ENCODE peak calls at places on chromosomes 1 and 21, in five cellular contexts. I is astrocyte, S is GM13977, W is AG04449, R is ovary. B is an unnamed sample.

GRCh38 chr1:149979972-149980548 is 30.5 kb downstream of the OTUD7B start:
- DNase-seq in W (no peak), R (no peak), I (no peak), S (peak), B (no peak)

GRCh38 chr1:240562779-240563178 is 49.2 kb downstream of the GREM2 start:
- DNase-seq in R (no peak), I (no peak), W (no peak), S (no peak), B (no peak)

GRCh38 chr1:32666866-32667566 is 16.0 kb downstream of the RBBP4 start:
- DNase-seq in W (no peak), S (no peak), R (no peak), I (peak), B (no peak)

GRCh38 chr1:90314533-90314932 is 319.6 kb downstream of the ZNF326 start:
- DNase-seq in R (no peak), W (no peak), I (no peak), S (no peak), B (no peak)

GRCh38 chr1:25624155-25624554 is 7.6 kb downstream of the MAN1C1 start:
- DNase-seq in W (no peak), R (no peak), S (no peak), I (no peak), B (no peak)

GRCh38 chr1:88773540-88774150 is 89.6 kb downstream of the PKN2 start:
- DNase-seq in S (no peak), R (no peak), W (peak), I (peak), B (peak)

GRCh38 chr1:209805341-209805781 is 581 bp downstream of the IRF6 start:
- DNase-seq in S (no peak), W (no peak), R (no peak), I (no peak), B (no peak)

GRCh38 chr1:42392923-42393848 is 12.6 kb downstream of the RIMKLA start:
- DNase-seq in S (no peak), R (no peak), W (no peak), I (no peak), B (no peak)

GRCh38 chr1:38261574-38261973 is 215.0 kb upstream of the POU3F1 start:
- DNase-seq in W (no peak), R (no peak), I (no peak), S (no peak), B (no peak)

GRCh38 chr1:246577720-246578106 is 11.5 kb downstream of the CNST start:
- DNase-seq in S (no peak), I (peak), W (no peak), R (no peak), B (no peak)

GRCh38 chr21:43864806-43865470 is at the start of gene AGPAT3:
- DNase-seq in S (peak), I (no peak), W (no peak), R (no peak), B (no peak)

GRCh38 chr1:33142483-33143065 is 39.3 kb downstream of the TRIM62 start:
- DNase-seq in S (no peak), R (no peak), W (no peak), I (no peak), B (no peak)

GRCh38 chr1:22142315-22143064 is 407 bp downstream of the WNT4 start:
- DNase-seq in W (no peak), R (no peak), I (no peak), S (peak), B (no peak)

GRCh38 chr1:99180915-99181314 is 83.4 kb upstream of the PLPPR4 start:
- DNase-seq in W (no peak), I (no peak), R (no peak), S (no peak), B (no peak)

GRCh38 chr1:19441048-19441447 is 44.3 kb downstream of the CAPZB start:
- DNase-seq in R (no peak), S (no peak), W (no peak), I (no peak), B (no peak)

GRCh38 chr1:15911141-15911540 is 63.6 kb downstream of the SPEN start:
- DNase-seq in I (no peak), R (no peak), S (no peak), W (no peak), B (no peak)

GRCh38 chr1:45035631-45036301 is 23.7 kb downstream of the UROD start:
- DNase-seq in W (no peak), R (no peak), I (no peak), S (no peak), B (no peak)

GRCh38 chr1:226548281-226549093 is at the start of gene STUM:
- DNase-seq in W (no peak), R (peak), I (peak), S (peak), B (no peak)

GRCh38 chr1:208499021-208499420 is 254.8 kb upstream of the PLXNA2 start:
- DNase-seq in W (no peak), R (no peak), S (no peak), I (no peak), B (no peak)

GRCh38 chr1:44261475-44261853 is 48.2 kb downstream of the DMAP1 start:
- DNase-seq in W (no peak), I (no peak), R (no peak), S (no peak), B (no peak)

GRCh38 chr21:26148071-26148470 is 22.5 kb downstream of the APP start:
- DNase-seq in S (no peak), W (no peak), I (no peak), R (no peak), B (no peak)

GRCh38 chr1:51285055-51285454 is 45.3 kb downstream of the TTC39A start:
- DNase-seq in I (no peak), R (no peak), S (peak), W (no peak), B (no peak)

GRCh38 chr1:82818596-82818995 is 1017.9 kb downstream of the ADGRL2 start:
- DNase-seq in R (no peak), I (no peak), S (no peak), W (no peak), B (no peak)

GRCh38 chr1:83583351-83584014 is 415.4 kb downstream of the TTLL7 start:
- DNase-seq in S (no peak), R (no peak), I (no peak), W (no peak), B (no peak)

GRCh38 chr21:46325073-46325912 is 1.3 kb downstream of the PCNT start:
- DNase-seq in W (no peak), R (peak), S (peak), I (peak), B (peak)

GRCh38 chr1:244393604-244394176 is 58.0 kb downstream of the ADSS2 start:
- DNase-seq in R (no peak), I (no peak), S (no peak), W (no peak), B (no peak)

GRCh38 chr21:42865361-42866160 is 13.8 kb downstream of the WDR4 start:
- DNase-seq in R (peak), I (no peak), W (no peak), S (no peak), B (no peak)

GRCh38 chr1:228554107-228554506 is 66.9 kb downstream of the RNF187 start:
- DNase-seq in R (no peak), I (no peak), S (no peak), W (no peak), B (no peak)

GRCh38 chr1:20359451-20360330 is 69.0 kb downstream of the VWA5B1 start:
- DNase-seq in W (no peak), I (no peak), S (no peak), R (no peak), B (no peak)

GRCh38 chr1:23210351-23210785 is 6.9 kb downstream of the HTR1D start:
- DNase-seq in I (no peak), W (no peak), S (no peak), R (no peak), B (no peak)
- TF ChIP-seq CTCF in I (no peak), W (no peak), S (no peak), R (no peak), B (no peak)

GRCh38 chr1:172536256-172536655 is 3.3 kb downstream of the SUCO start:
- DNase-seq in I (no peak), R (no peak), W (no peak), S (no peak), B (no peak)
- TF ChIP-seq CTCF in I (no peak), R (no peak), W (no peak), S (no peak), B (no peak)

GRCh38 chr1:64663654-64664053 is 81.2 kb upstream of the RAVER2 start:
- DNase-seq in W (no peak), I (peak), S (peak), R (no peak), B (no peak)
- TF ChIP-seq CTCF in W (peak), I (peak), S (peak), R (no peak), B (peak)

GRCh38 chr1:36528361-36529349 is 45.9 kb upstream of the CSF3R start:
- DNase-seq in I (no peak), S (no peak), R (no peak), W (no peak), B (no peak)
- TF ChIP-seq CTCF in I (no peak), S (no peak), R (no peak), W (no peak), B (peak)

B was measured in HFFc6.